ENCODE peak calls at places on chromosomes 13 and 19, in ten cellular contexts. L is kidney glomerular epithelial cell; O is activated CD4-positive, alpha-beta T cell treated with anti-CD3 and anti-CD28 coated beads, Interleukin-2, amount 50 U/mL, for 24 hours; N is stimulated activated CD4-positive, alpha-beta T cell treated with anti-CD3 and anti-CD28 coated beads, Interleukin-1b, Interleukin-23, amount 100 ng/mL, for 1 hour; F is ELR; R is progenitor cell of endocrine pancreas; M is HS-27A; X is GM23338; K is HFFc6; D is suprapubic skin. Z is an unnamed sample.

GRCh38 chr19:51366999-51367564 is 894 bp upstream of the ETFB start:
- DNase-seq in O (peak), L (no peak), D (peak), M (no peak), X (no peak), K (no peak), F (no peak), R (peak), N (peak), Z (no peak)

GRCh38 chr13:103386341-103386740 is 320.1 kb upstream of the SLC10A2 start:
- DNase-seq in X (no peak), D (no peak), O (no peak), K (no peak), N (no peak), F (peak), L (peak), M (no peak), R (no peak), Z (no peak)

GRCh38 chr13:63190219-63190618 is 1774.6 kb upstream of the PCDH20 start:
- DNase-seq in O (no peak), F (peak), M (no peak), X (no peak), D (no peak), L (no peak), N (no peak), K (no peak), R (no peak), Z (no peak)

GRCh38 chr19:46536391-46536790 is 40.7 kb upstream of the PNMA8B start:
- DNase-seq in K (no peak), N (no peak), F (no peak), M (no peak), R (no peak), D (no peak), L (no peak), X (no peak), O (no peak), Z (no peak)

GRCh38 chr13:90696656-90697055 is 650.8 kb upstream of the MIR17HG start:
- DNase-seq in K (no peak), L (no peak), M (no peak), R (no peak), F (peak), X (peak), N (no peak), O (no peak), D (no peak), Z (no peak)

GRCh38 chr13:27607125-27607524 is 13.2 kb downstream of the LNX2 start:
- DNase-seq in K (peak), L (peak), R (no peak), F (peak), N (no peak), X (no peak), D (no peak), M (no peak), O (no peak), Z (peak)

GRCh38 chr19:11766597-11767591 is at the start of gene ZNF441:
- DNase-seq in N (peak), K (peak), D (peak), O (peak), M (peak), F (peak), X (peak), R (peak), L (peak), Z (peak)

GRCh38 chr13:40172149-40172591 is 494.3 kb downstream of the FOXO1 start:
- DNase-seq in R (no peak), L (no peak), N (no peak), O (no peak), M (no peak), D (no peak), K (no peak), X (peak), F (no peak), Z (no peak)

GRCh38 chr19:4063369-4064072 is 3.2 kb downstream of the ZBTB7A start:
- DNase-seq in F (no peak), O (no peak), L (no peak), M (no peak), X (peak), K (no peak), R (no peak), D (no peak), N (no peak), Z (no peak)

GRCh38 chr13:104779311-104779710 is 1713.1 kb upstream of the SLC10A2 start:
- DNase-seq in L (no peak), N (no peak), O (no peak), F (peak), M (peak), R (no peak), D (no peak), X (peak), K (no peak), Z (peak)

GRCh38 chr19:49637865-49638350 is 2.0 kb downstream of the RRAS start:
- DNase-seq in M (peak), D (peak), N (no peak), R (no peak), L (peak), K (peak), X (peak), O (no peak), F (peak), Z (peak)

GRCh38 chr19:47778954-47779351 is 450 bp downstream of the SELENOW start:
- DNase-seq in N (no peak), D (no peak), R (no peak), L (no peak), F (peak), M (no peak), X (no peak), K (no peak), O (no peak), Z (peak)

GRCh38 chr19:518292-519231 is 11.3 kb downstream of the TPGS1 start:
- DNase-seq in R (no peak), O (no peak), L (no peak), F (no peak), X (peak), M (no peak), N (no peak), D (no peak), K (no peak), Z (no peak)

GRCh38 chr13:48194392-48194754 is 38.6 kb upstream of the ITM2B start:
- DNase-seq in K (no peak), X (no peak), D (no peak), N (no peak), L (no peak), R (no peak), O (no peak), M (no peak), F (no peak), Z (peak)

GRCh38 chr19:45253396-45254027 is 2.4 kb downstream of the MARK4 start:
- DNase-seq in L (no peak), R (no peak), F (peak), M (no peak), D (no peak), X (no peak), O (no peak), K (peak), N (no peak), Z (peak)

GRCh38 chr13:45361596-45362206 is 20.7 kb upstream of the TPT1 start:
- DNase-seq in K (peak), X (no peak), N (no peak), R (no peak), L (peak), D (no peak), F (peak), O (no peak), M (no peak), Z (no peak)

GRCh38 chr13:54029226-54029625 is 1000.6 kb downstream of the OLFM4 start:
- DNase-seq in X (peak), D (no peak), O (no peak), M (no peak), K (no peak), L (peak), R (no peak), N (no peak), F (no peak), Z (no peak)

GRCh38 chr19:6564393-6564792 is 26.6 kb downstream of the CD70 start:
- DNase-seq in O (no peak), L (no peak), M (no peak), K (no peak), R (no peak), D (no peak), N (no peak), X (peak), F (peak), Z (no peak)

GRCh38 chr19:17688853-17689595 is 870 bp upstream of the UNC13A start:
- DNase-seq in M (no peak), N (no peak), X (peak), D (no peak), L (no peak), F (no peak), R (no peak), O (no peak), K (no peak), Z (no peak)

GRCh38 chr19:51703655-51704515 is 10.8 kb downstream of the SPACA6 start:
- DNase-seq in X (peak), O (peak), M (peak), K (peak), L (peak), N (peak), R (peak), F (peak), D (peak), Z (peak)

GRCh38 chr13:111664060-111664459 is 343.6 kb downstream of the TEX29 start:
- DNase-seq in M (no peak), L (no peak), F (no peak), O (no peak), K (no peak), D (no peak), R (no peak), N (no peak), X (no peak), Z (no peak)

GRCh38 chr13:51523082-51523518 is 61.2 kb upstream of the WDFY2 start:
- DNase-seq in X (no peak), F (peak), R (no peak), L (no peak), M (no peak), D (no peak), K (peak), N (no peak), O (no peak), Z (peak)

GRCh38 chr13:38993381-38993780 is 2.8 kb upstream of the STOML3 start:
- DNase-seq in R (no peak), L (no peak), D (no peak), M (no peak), N (no peak), O (no peak), F (no peak), X (no peak), K (no peak), Z (no peak)

GRCh38 chr13:92547256-92547655 is 679.4 kb upstream of the GPC6 start:
- DNase-seq in R (no peak), L (no peak), D (no peak), F (peak), K (no peak), O (no peak), X (no peak), M (no peak), N (no peak), Z (no peak)

GRCh38 chr19:19304186-19304975 is 15.9 kb downstream of the SUGP1 start:
- DNase-seq in K (no peak), O (no peak), M (no peak), D (no peak), F (no peak), N (no peak), X (no peak), R (no peak), L (no peak), Z (no peak)

GRCh38 chr13:41802684-41803554 is 158.0 kb downstream of the VWA8 start:
- DNase-seq in F (peak), O (peak), X (no peak), N (no peak), K (peak), D (no peak), M (no peak), R (no peak), L (peak), Z (peak)

GRCh38 chr19:47682939-47683338 is 30.3 kb upstream of the EHD2 start:
- DNase-seq in N (no peak), R (no peak), F (no peak), X (no peak), K (no peak), L (no peak), O (no peak), M (no peak), D (no peak), Z (no peak)

GRCh38 chr13:95267662-95268369 is 33.4 kb downstream of the ABCC4 start:
- DNase-seq in N (no peak), O (no peak), L (peak), F (peak), D (no peak), M (peak), X (no peak), K (peak), R (no peak), Z (peak)